ENCODE peak calls at places on chromosomes 12 and 14, in six cellular contexts. One of them, this sample, is unnamed.

GRCh38 chr12:64968989-64969819 is 144.8 kb downstream of the TBC1D30 start:
- DNase-seq in K562: no peak
- DNase-seq in SK-N-SH: no peak
- DNase-seq in HCT116: peak; percentile 16
- DNase-seq in HepG2: peak; percentile 5
- DNase-seq in GM12878: no peak
- DNase-seq in this sample: no peak

GRCh38 chr12:13164859-13165577 is 31.5 kb upstream of the EMP1 start:
- DNase-seq in K562: no peak
- DNase-seq in SK-N-SH: no peak
- DNase-seq in HCT116: no peak
- DNase-seq in HepG2: no peak
- DNase-seq in GM12878: no peak
- DNase-seq in this sample: no peak

GRCh38 chr14:61188936-61189808 is 92.0 kb downstream of the TMEM30B start:
- DNase-seq in K562: peak; percentile 16
- DNase-seq in SK-N-SH: peak; percentile 73
- DNase-seq in HCT116: no peak
- DNase-seq in HepG2: peak; percentile 48
- DNase-seq in GM12878: no peak
- DNase-seq in this sample: peak; percentile 60

GRCh38 chr12:52655251-52655650 is 3.2 kb upstream of the KRT2 start:
- DNase-seq in K562: no peak
- DNase-seq in SK-N-SH: no peak
- DNase-seq in HCT116: no peak
- DNase-seq in HepG2: no peak
- DNase-seq in GM12878: no peak
- DNase-seq in this sample: no peak

GRCh38 chr12:15719230-15719629 is 70.0 kb downstream of the EPS8 start:
- DNase-seq in K562: no peak
- DNase-seq in SK-N-SH: no peak
- DNase-seq in HCT116: no peak
- DNase-seq in HepG2: no peak
- DNase-seq in GM12878: no peak
- DNase-seq in this sample: no peak

GRCh38 chr12:19288603-19289244 is 150.6 kb upstream of the AEBP2 start:
- DNase-seq in K562: peak; percentile 7
- DNase-seq in SK-N-SH: peak; percentile 51
- DNase-seq in HCT116: peak; percentile 22
- DNase-seq in HepG2: peak; percentile 32
- DNase-seq in GM12878: no peak
- DNase-seq in this sample: peak; percentile 46

GRCh38 chr12:14771651-14772137 is 31.6 kb downstream of the WBP11 start:
- DNase-seq in K562: no peak
- DNase-seq in SK-N-SH: peak; percentile 25
- DNase-seq in HCT116: no peak
- DNase-seq in HepG2: no peak
- DNase-seq in GM12878: peak; percentile 41
- DNase-seq in this sample: no peak

GRCh38 chr14:68172664-68173063 is 353.1 kb downstream of the RAD51B start:
- DNase-seq in K562: no peak
- DNase-seq in SK-N-SH: no peak
- DNase-seq in HCT116: peak; percentile 34
- DNase-seq in HepG2: peak; percentile 94
- DNase-seq in GM12878: peak; percentile 43
- DNase-seq in this sample: no peak

GRCh38 chr14:53534841-53535240 is 381.7 kb upstream of the DDHD1 start:
- DNase-seq in K562: no peak
- DNase-seq in SK-N-SH: no peak
- DNase-seq in HCT116: no peak
- DNase-seq in HepG2: no peak
- DNase-seq in GM12878: no peak
- DNase-seq in this sample: no peak

GRCh38 chr14:100850841-100851585 is 25.1 kb downstream of the MEG3 start:
- DNase-seq in K562: peak; percentile 76
- DNase-seq in SK-N-SH: peak; percentile 42
- DNase-seq in HCT116: peak; percentile 74
- DNase-seq in HepG2: peak; percentile 48
- DNase-seq in GM12878: no peak
- DNase-seq in this sample: peak; percentile 63

GRCh38 chr14:91420686-91421085 is 3.1 kb upstream of the CCDC88C start:
- DNase-seq in K562: no peak
- DNase-seq in SK-N-SH: no peak
- DNase-seq in HCT116: no peak
- DNase-seq in HepG2: peak; percentile 65
- DNase-seq in GM12878: no peak
- DNase-seq in this sample: peak; percentile 70

GRCh38 chr14:30709201-30709600 is 87.1 kb downstream of the SCFD1 start:
- DNase-seq in K562: no peak
- DNase-seq in SK-N-SH: no peak
- DNase-seq in HCT116: no peak
- DNase-seq in HepG2: no peak
- DNase-seq in GM12878: no peak
- DNase-seq in this sample: no peak

GRCh38 chr12:29782821-29783772 is 645 bp downstream of the TMTC1 start:
- DNase-seq in K562: no peak
- DNase-seq in SK-N-SH: peak; percentile 48
- DNase-seq in HCT116: no peak
- DNase-seq in HepG2: no peak
- DNase-seq in GM12878: no peak
- DNase-seq in this sample: no peak

GRCh38 chr12:19964549-19964948 is 403.8 kb upstream of the PDE3A start:
- DNase-seq in K562: no peak
- DNase-seq in SK-N-SH: no peak
- DNase-seq in HCT116: no peak
- DNase-seq in HepG2: no peak
- DNase-seq in GM12878: no peak
- DNase-seq in this sample: no peak

GRCh38 chr14:105375635-105376057 is 22.7 kb upstream of the TEX22 start:
- DNase-seq in K562: no peak
- DNase-seq in SK-N-SH: no peak
- DNase-seq in HCT116: no peak
- DNase-seq in HepG2: no peak
- DNase-seq in GM12878: no peak
- DNase-seq in this sample: no peak

GRCh38 chr14:77955816-77956796 is 156.2 kb downstream of the ADCK1 start:
- DNase-seq in K562: no peak
- DNase-seq in SK-N-SH: no peak
- DNase-seq in HCT116: no peak
- DNase-seq in HepG2: no peak
- DNase-seq in GM12878: no peak
- DNase-seq in this sample: no peak

GRCh38 chr12:43711348-43711747 is 47.2 kb downstream of the PUS7L start:
- DNase-seq in K562: no peak
- DNase-seq in SK-N-SH: no peak
- DNase-seq in HCT116: no peak
- DNase-seq in HepG2: no peak
- DNase-seq in GM12878: no peak
- DNase-seq in this sample: no peak

GRCh38 chr12:69028941-69029729 is 96.2 kb upstream of the CPM start:
- DNase-seq in K562: no peak
- DNase-seq in SK-N-SH: no peak
- DNase-seq in HCT116: no peak
- DNase-seq in HepG2: no peak
- DNase-seq in GM12878: no peak
- DNase-seq in this sample: no peak

GRCh38 chr14:31927348-31927826 is 149.7 kb upstream of the ARHGAP5 start:
- DNase-seq in K562: no peak
- DNase-seq in SK-N-SH: no peak
- DNase-seq in HCT116: no peak
- DNase-seq in HepG2: peak; percentile 44
- DNase-seq in GM12878: no peak
- DNase-seq in this sample: no peak

GRCh38 chr14:82740547-82740946 is 1206.9 kb upstream of the SEL1L start:
- DNase-seq in K562: no peak
- DNase-seq in SK-N-SH: no peak
- DNase-seq in HCT116: no peak
- DNase-seq in HepG2: no peak
- DNase-seq in GM12878: no peak
- DNase-seq in this sample: no peak

GRCh38 chr12:93214523-93215289 is 163.0 kb upstream of the NUDT4 start:
- DNase-seq in K562: no peak
- DNase-seq in SK-N-SH: no peak
- DNase-seq in HCT116: no peak
- DNase-seq in HepG2: no peak
- DNase-seq in GM12878: no peak
- DNase-seq in this sample: no peak

GRCh38 chr12:110579889-110580253 is 3.2 kb downstream of the PPTC7 start:
- DNase-seq in K562: no peak
- DNase-seq in SK-N-SH: no peak
- DNase-seq in HCT116: no peak
- DNase-seq in HepG2: no peak
- DNase-seq in GM12878: no peak
- DNase-seq in this sample: no peak

GRCh38 chr12:110585231-110585799 is 2.2 kb upstream of the PPTC7 start:
- DNase-seq in K562: no peak
- DNase-seq in SK-N-SH: no peak
- DNase-seq in HCT116: no peak
- DNase-seq in HepG2: no peak
- DNase-seq in GM12878: no peak
- DNase-seq in this sample: peak; percentile 65

GRCh38 chr12:110583137-110584059 is at the start of gene PPTC7:
- DNase-seq in K562: peak; percentile 96
- DNase-seq in SK-N-SH: peak; percentile 95
- DNase-seq in HCT116: peak; percentile 91
- DNase-seq in HepG2: peak; percentile 92
- DNase-seq in GM12878: peak; percentile 91
- DNase-seq in this sample: peak; percentile 82

GRCh38 chr12:110581951-110582285 is 1.2 kb downstream of the PPTC7 start:
- DNase-seq in K562: no peak
- DNase-seq in SK-N-SH: peak; percentile 25
- DNase-seq in HCT116: no peak
- DNase-seq in HepG2: no peak
- DNase-seq in GM12878: no peak
- DNase-seq in this sample: no peak

DNA sequence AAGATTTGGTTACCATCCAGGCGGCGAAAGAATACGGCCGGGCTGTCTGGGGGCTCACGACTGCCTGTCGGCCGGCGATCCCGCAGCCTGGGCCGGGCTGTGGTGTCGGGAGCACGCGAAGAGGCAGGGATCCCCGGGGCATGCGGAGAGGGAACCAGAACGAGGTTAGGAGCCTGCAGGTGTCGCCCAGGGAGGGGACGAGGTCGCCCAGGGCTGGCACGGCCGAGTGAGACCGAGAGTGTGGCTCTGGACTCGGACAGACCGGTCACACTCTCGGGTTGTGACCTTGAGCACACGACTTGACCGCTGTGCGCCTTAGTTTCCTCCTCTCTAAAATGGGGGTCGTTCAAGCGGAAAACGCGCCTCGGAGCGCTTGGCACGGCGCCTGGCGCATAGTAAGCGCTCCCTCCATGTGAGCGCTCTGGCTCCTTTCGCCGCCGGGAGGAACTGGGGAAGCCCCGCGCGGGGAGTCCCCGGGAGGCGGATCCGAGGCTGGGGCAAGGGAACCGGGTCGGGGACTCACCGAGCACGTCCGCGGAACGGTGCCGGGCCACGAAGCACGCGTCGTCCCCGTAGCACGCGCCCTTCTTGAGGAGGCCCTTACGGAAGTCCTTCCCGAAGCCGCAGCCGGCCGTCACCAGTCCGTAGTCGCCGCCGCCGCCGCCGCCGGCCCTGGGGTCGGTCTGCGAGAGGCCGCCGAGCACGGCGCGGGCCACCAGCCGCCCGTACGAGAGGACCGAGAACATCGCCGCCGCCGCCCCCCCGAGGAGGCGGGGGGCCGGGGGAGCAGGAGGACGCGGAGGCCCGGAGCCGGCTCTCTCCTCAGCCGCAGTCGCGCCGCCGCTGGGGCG is 607 bp downstream of the PPTC7 start:
- DNase-seq in K562: peak; percentile 77
- DNase-seq in SK-N-SH: peak; percentile 84
- DNase-seq in HCT116: no peak
- DNase-seq in HepG2: no peak
- DNase-seq in GM12878: no peak
- DNase-seq in this sample: no peak
- TF ChIP-seq JUND in K562: no peak
- TF ChIP-seq JUND in SK-N-SH: no peak
- TF ChIP-seq JUND in HCT116: no peak
- TF ChIP-seq JUND in HepG2: no peak
- TF ChIP-seq JUND in GM12878: no peak
- TF ChIP-seq JUND in this sample: no peak

DNA sequence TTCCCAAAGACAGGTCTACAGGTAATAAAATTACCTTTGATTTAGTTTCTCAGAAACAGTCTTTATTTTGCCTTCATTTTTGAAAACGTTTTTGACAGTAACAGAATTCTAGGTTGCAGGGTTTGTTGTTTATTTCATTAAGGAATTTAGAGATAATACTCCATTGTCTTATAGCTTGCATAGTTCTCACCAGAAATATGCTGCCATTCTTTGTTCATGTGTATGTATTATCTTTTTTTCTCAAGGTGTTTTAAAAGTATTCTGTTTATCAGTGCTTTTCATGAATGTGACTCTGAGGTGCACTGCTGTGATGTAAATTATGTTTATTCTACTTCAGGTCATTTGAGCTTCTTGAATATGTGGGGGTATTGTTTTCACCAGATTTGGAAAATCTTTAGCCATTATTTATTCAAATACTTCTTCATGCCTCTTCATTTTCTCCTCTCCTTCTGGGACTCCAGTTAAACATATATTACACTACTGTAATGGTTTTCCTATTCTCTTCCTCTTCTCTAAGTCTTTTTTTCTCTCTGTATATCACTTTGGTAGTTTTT is 32.7 kb downstream of the ZNF605 start:
- DNase-seq in K562: no peak
- DNase-seq in SK-N-SH: no peak
- DNase-seq in HCT116: no peak
- DNase-seq in HepG2: no peak
- DNase-seq in GM12878: no peak
- DNase-seq in this sample: no peak
- TF ChIP-seq JUND in K562: no peak
- TF ChIP-seq JUND in SK-N-SH: no peak
- TF ChIP-seq JUND in HCT116: no peak
- TF ChIP-seq JUND in HepG2: no peak
- TF ChIP-seq JUND in GM12878: no peak
- TF ChIP-seq JUND in this sample: no peak

GRCh38 chr12:31557707-31558106 is 33.2 kb downstream of the DENND5B start:
- DNase-seq in K562: no peak
- DNase-seq in SK-N-SH: no peak
- DNase-seq in HCT116: no peak
- DNase-seq in HepG2: no peak
- DNase-seq in GM12878: no peak
- DNase-seq in this sample: no peak

GRCh38 chr12:31560516-31560915 is 30.4 kb downstream of the DENND5B start:
- DNase-seq in K562: no peak
- DNase-seq in SK-N-SH: no peak
- DNase-seq in HCT116: no peak
- DNase-seq in HepG2: no peak
- DNase-seq in GM12878: no peak
- DNase-seq in this sample: no peak

GRCh38 chr12:31562594-31563328 is 28.2 kb downstream of the DENND5B start:
- DNase-seq in K562: no peak
- DNase-seq in SK-N-SH: no peak
- DNase-seq in HCT116: no peak
- DNase-seq in HepG2: no peak
- DNase-seq in GM12878: no peak
- DNase-seq in this sample: no peak

GRCh38 chr12:31558521-31558920 is 32.4 kb downstream of the DENND5B start:
- DNase-seq in K562: no peak
- DNase-seq in SK-N-SH: no peak
- DNase-seq in HCT116: no peak
- DNase-seq in HepG2: no peak
- DNase-seq in GM12878: no peak
- DNase-seq in this sample: no peak
- TF ChIP-seq JUND in K562: no peak
- TF ChIP-seq JUND in SK-N-SH: no peak
- TF ChIP-seq JUND in HCT116: no peak
- TF ChIP-seq JUND in HepG2: no peak
- TF ChIP-seq JUND in GM12878: no peak
- TF ChIP-seq JUND in this sample: no peak

GRCh38 chr12:102948941-102949352 is 8.5 kb upstream of the ASCL1 start:
- DNase-seq in K562: peak; percentile 54
- DNase-seq in SK-N-SH: peak; percentile 61
- DNase-seq in HCT116: peak; percentile 23
- DNase-seq in HepG2: peak; percentile 10
- DNase-seq in GM12878: no peak
- DNase-seq in this sample: peak; percentile 52
- TF ChIP-seq JUND in K562: no peak
- TF ChIP-seq JUND in SK-N-SH: no peak
- TF ChIP-seq JUND in HCT116: no peak
- TF ChIP-seq JUND in HepG2: no peak
- TF ChIP-seq JUND in GM12878: no peak
- TF ChIP-seq JUND in this sample: no peak

This sample was measured in T47D.